ENCODE peak calls at places on chromosome 20, in five cellular contexts. One of them, this sample, is unnamed.

GRCh38 chr20:10447028-10447427 is 11.9 kb downstream of the SLX4IP start:
- DNase-seq in fibroblast of lung: peak; percentile 82
- DNase-seq in A673: peak; percentile 84
- DNase-seq in fibroblast of villous mesenchyme: peak; percentile 69
- DNase-seq in dorsolateral prefrontal cortex: no peak
- DNase-seq in this sample: peak; percentile 72

GRCh38 chr20:20780127-20780822 is 67.8 kb upstream of the RALGAPA2 start:
- DNase-seq in fibroblast of lung: no peak
- DNase-seq in A673: peak; percentile 88
- DNase-seq in fibroblast of villous mesenchyme: peak; percentile 3
- DNase-seq in dorsolateral prefrontal cortex: no peak
- DNase-seq in this sample: peak; percentile 13

GRCh38 chr20:30502670-30503069 is 754.8 kb upstream of the DEFB115 start:
- DNase-seq in fibroblast of lung: no peak
- DNase-seq in A673: no peak
- DNase-seq in fibroblast of villous mesenchyme: no peak
- DNase-seq in dorsolateral prefrontal cortex: no peak
- DNase-seq in this sample: no peak

GRCh38 chr20:59850018-59850641 is 83.3 kb downstream of the SYCP2 start:
- DNase-seq in fibroblast of lung: peak; percentile 31
- DNase-seq in A673: peak; percentile 57
- DNase-seq in fibroblast of villous mesenchyme: peak; percentile 32
- DNase-seq in dorsolateral prefrontal cortex: no peak
- DNase-seq in this sample: peak; percentile 45

GRCh38 chr20:33242319-33243100 is 6.7 kb downstream of the BPIFA1 start:
- DNase-seq in fibroblast of lung: no peak
- DNase-seq in A673: no peak
- DNase-seq in fibroblast of villous mesenchyme: no peak
- DNase-seq in dorsolateral prefrontal cortex: no peak
- DNase-seq in this sample: no peak

GRCh38 chr20:41818991-41819390 is 200.8 kb upstream of the CHD6 start:
- DNase-seq in fibroblast of lung: no peak
- DNase-seq in A673: no peak
- DNase-seq in fibroblast of villous mesenchyme: no peak
- DNase-seq in dorsolateral prefrontal cortex: no peak
- DNase-seq in this sample: no peak

GRCh38 chr20:53829706-53830521 is 236.3 kb upstream of the ZNF217 start:
- DNase-seq in fibroblast of lung: peak; percentile 12
- DNase-seq in A673: peak; percentile 98
- DNase-seq in fibroblast of villous mesenchyme: peak; percentile 74
- DNase-seq in dorsolateral prefrontal cortex: no peak
- DNase-seq in this sample: peak; percentile 81

GRCh38 chr20:36390719-36391415 is 84.7 kb downstream of the DLGAP4 start:
- DNase-seq in fibroblast of lung: no peak
- DNase-seq in A673: no peak
- DNase-seq in fibroblast of villous mesenchyme: no peak
- DNase-seq in dorsolateral prefrontal cortex: no peak
- DNase-seq in this sample: no peak

GRCh38 chr20:9480066-9480465 is 34.3 kb upstream of the LAMP5 start:
- DNase-seq in fibroblast of lung: no peak
- DNase-seq in A673: peak; percentile 67
- DNase-seq in fibroblast of villous mesenchyme: no peak
- DNase-seq in dorsolateral prefrontal cortex: no peak
- DNase-seq in this sample: no peak

GRCh38 chr20:23228912-23229311 is 121.7 kb upstream of the NXT1 start:
- DNase-seq in fibroblast of lung: peak; percentile 90
- DNase-seq in A673: no peak
- DNase-seq in fibroblast of villous mesenchyme: peak; percentile 65
- DNase-seq in dorsolateral prefrontal cortex: no peak
- DNase-seq in this sample: peak; percentile 63

GRCh38 chr20:461254-462198 is 807 bp downstream of the TBC1D20 start:
- DNase-seq in fibroblast of lung: peak; percentile 60
- DNase-seq in A673: peak; percentile 62
- DNase-seq in fibroblast of villous mesenchyme: peak; percentile 70
- DNase-seq in dorsolateral prefrontal cortex: peak; percentile 58
- DNase-seq in this sample: peak; percentile 56

GRCh38 chr20:1943267-1944002 is 48.2 kb downstream of the SIRPA start:
- DNase-seq in fibroblast of lung: no peak
- DNase-seq in A673: no peak
- DNase-seq in fibroblast of villous mesenchyme: peak; percentile 19
- DNase-seq in dorsolateral prefrontal cortex: no peak
- DNase-seq in this sample: peak; percentile 76

GRCh38 chr20:36060676-36061075 is 92.3 kb downstream of the CNBD2 start:
- DNase-seq in fibroblast of lung: no peak
- DNase-seq in A673: no peak
- DNase-seq in fibroblast of villous mesenchyme: no peak
- DNase-seq in dorsolateral prefrontal cortex: no peak
- DNase-seq in this sample: no peak

GRCh38 chr20:47727170-47727880 is 58.0 kb downstream of the SULF2 start:
- DNase-seq in fibroblast of lung: no peak
- DNase-seq in A673: no peak
- DNase-seq in fibroblast of villous mesenchyme: no peak
- DNase-seq in dorsolateral prefrontal cortex: peak; percentile 56
- DNase-seq in this sample: no peak

DNA sequence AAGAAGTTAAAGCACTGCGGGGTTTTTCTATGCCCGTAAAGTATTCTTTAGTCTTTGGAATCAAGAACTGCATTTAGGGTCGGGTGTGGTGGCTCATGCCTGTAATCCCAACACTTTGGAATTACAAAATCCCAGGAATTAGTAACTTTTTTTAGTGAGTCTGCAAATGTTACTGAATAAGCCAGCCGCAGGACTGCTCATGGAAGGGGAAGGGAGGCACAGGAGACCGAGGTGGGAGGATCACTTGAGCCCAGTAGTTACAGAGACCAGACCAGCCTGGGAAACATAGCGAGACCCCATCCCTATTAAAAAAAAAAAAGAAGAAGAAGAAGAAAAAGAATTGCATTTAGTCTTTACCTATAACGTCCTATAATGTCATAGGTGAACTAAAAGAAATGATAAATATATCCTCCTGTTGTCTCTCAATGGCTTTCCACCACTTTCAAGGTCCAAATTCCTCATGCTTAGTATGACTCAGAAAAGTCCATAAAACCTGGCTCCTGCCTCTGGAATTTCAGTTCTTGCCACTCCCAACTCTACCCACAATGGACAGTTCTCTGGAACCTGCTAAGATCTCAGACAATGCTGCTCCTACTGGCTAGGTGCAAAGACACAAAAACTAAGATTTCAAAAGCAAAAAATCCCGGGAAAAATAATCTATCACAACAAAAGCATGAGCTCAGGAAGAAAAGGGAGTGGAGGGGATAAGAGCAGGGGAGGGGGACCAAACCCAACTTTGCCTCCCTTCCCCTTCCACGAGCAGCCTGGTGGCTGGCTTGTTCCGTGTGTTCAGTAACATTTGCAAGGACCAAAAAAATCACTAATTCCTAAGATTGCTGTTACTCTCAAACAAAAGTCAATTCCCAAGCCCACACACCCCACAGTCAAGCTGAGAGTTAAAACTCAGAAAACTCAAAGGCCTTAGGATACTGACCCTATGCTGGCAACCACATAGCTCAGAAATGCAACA is 39.0 kb downstream of the B4GALT5 start:
- DNase-seq in fibroblast of lung: peak; percentile 88
- DNase-seq in A673: no peak
- DNase-seq in fibroblast of villous mesenchyme: peak; percentile 53
- DNase-seq in dorsolateral prefrontal cortex: no peak
- DNase-seq in this sample: peak; percentile 74
- H3K4me3 ChIP-seq in fibroblast of lung: no peak overlapping the region
- H3K4me3 ChIP-seq in A673: no peak overlapping the region
- H3K4me3 ChIP-seq in fibroblast of villous mesenchyme: no peak overlapping the region
- H3K4me3 ChIP-seq in dorsolateral prefrontal cortex: no peak overlapping the region
- H3K4me3 ChIP-seq in this sample: no peak overlapping the region

GRCh38 chr20:64130876-64131275 is 23.5 kb upstream of the NPBWR2 start:
- DNase-seq in fibroblast of lung: no peak
- DNase-seq in A673: no peak
- DNase-seq in fibroblast of villous mesenchyme: no peak
- DNase-seq in dorsolateral prefrontal cortex: peak; percentile 6
- DNase-seq in this sample: no peak

GRCh38 chr20:64129146-64129782 is 21.9 kb upstream of the NPBWR2 start:
- DNase-seq in fibroblast of lung: no peak
- DNase-seq in A673: no peak
- DNase-seq in fibroblast of villous mesenchyme: no peak
- DNase-seq in dorsolateral prefrontal cortex: peak; percentile 23
- DNase-seq in this sample: no peak

GRCh38 chr20:64133951-64134407 is 26.6 kb upstream of the NPBWR2 start:
- DNase-seq in fibroblast of lung: no peak
- DNase-seq in A673: peak; percentile 26
- DNase-seq in fibroblast of villous mesenchyme: no peak
- DNase-seq in dorsolateral prefrontal cortex: peak; percentile 21
- DNase-seq in this sample: no peak

GRCh38 chr20:64130271-64130670 is 22.9 kb upstream of the NPBWR2 start:
- DNase-seq in fibroblast of lung: no peak
- DNase-seq in A673: no peak
- DNase-seq in fibroblast of villous mesenchyme: no peak
- DNase-seq in dorsolateral prefrontal cortex: peak; percentile 1
- DNase-seq in this sample: no peak

GRCh38 chr20:64131406-64131805 is 24.0 kb upstream of the NPBWR2 start:
- DNase-seq in fibroblast of lung: no peak
- DNase-seq in A673: peak; percentile 60
- DNase-seq in fibroblast of villous mesenchyme: peak; percentile 3
- DNase-seq in dorsolateral prefrontal cortex: peak; percentile 41
- DNase-seq in this sample: peak; percentile 34
- TF ChIP-seq CTCF in fibroblast of lung: peak; percentile 4
- TF ChIP-seq CTCF in A673: peak; percentile 50
- TF ChIP-seq CTCF in fibroblast of villous mesenchyme: peak; percentile 32
- TF ChIP-seq CTCF in dorsolateral prefrontal cortex: no peak
- TF ChIP-seq CTCF in this sample: peak; percentile 22

GRCh38 chr20:56453347-56453746 is 15.1 kb upstream of the RTF2 start:
- DNase-seq in fibroblast of lung: no peak
- DNase-seq in A673: no peak
- DNase-seq in fibroblast of villous mesenchyme: no peak
- DNase-seq in dorsolateral prefrontal cortex: no peak
- DNase-seq in this sample: no peak
- H3K4me3 ChIP-seq in fibroblast of lung: no peak overlapping the region
- H3K4me3 ChIP-seq in A673: no peak overlapping the region
- H3K4me3 ChIP-seq in fibroblast of villous mesenchyme: no peak overlapping the region
- H3K4me3 ChIP-seq in dorsolateral prefrontal cortex: no peak overlapping the region
- H3K4me3 ChIP-seq in this sample: no peak overlapping the region

DNA sequence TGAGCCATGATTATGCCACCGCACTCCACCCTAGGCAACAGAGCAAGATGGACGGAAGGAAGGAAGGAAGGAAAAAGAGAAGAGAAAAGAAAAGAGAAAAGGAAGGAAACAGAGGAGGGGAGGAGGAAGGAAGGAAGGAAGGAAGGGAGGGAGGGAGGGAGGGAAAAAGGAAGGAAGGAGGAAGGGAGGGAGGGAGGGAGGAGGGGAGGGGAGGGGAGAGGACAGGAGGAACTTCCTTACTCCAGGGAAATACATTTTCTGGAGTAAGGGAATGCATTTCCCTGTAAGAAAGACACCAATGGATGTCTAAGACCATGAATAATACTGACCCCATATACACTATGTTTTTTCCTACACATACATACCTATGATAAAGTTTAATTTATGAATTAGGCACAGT is 93.2 kb upstream of the NFATC2 start:
- DNase-seq in fibroblast of lung: no peak
- DNase-seq in A673: peak; percentile 59
- DNase-seq in fibroblast of villous mesenchyme: no peak
- DNase-seq in dorsolateral prefrontal cortex: no peak
- DNase-seq in this sample: no peak
- TF ChIP-seq CTCF in fibroblast of lung: no peak
- TF ChIP-seq CTCF in A673: no peak
- TF ChIP-seq CTCF in fibroblast of villous mesenchyme: no peak
- TF ChIP-seq CTCF in dorsolateral prefrontal cortex: no peak
- TF ChIP-seq CTCF in this sample: no peak

GRCh38 chr20:3248993-3249347 is 10.0 kb upstream of the SLC4A11 start:
- DNase-seq in fibroblast of lung: no peak
- DNase-seq in A673: no peak
- DNase-seq in fibroblast of villous mesenchyme: no peak
- DNase-seq in dorsolateral prefrontal cortex: no peak
- DNase-seq in this sample: no peak
- H3K4me3 ChIP-seq in fibroblast of lung: no peak overlapping the region
- H3K4me3 ChIP-seq in A673: peak overlapping the region; percentile 28
- H3K4me3 ChIP-seq in fibroblast of villous mesenchyme: peak overlapping the region; percentile 42
- H3K4me3 ChIP-seq in dorsolateral prefrontal cortex: no peak overlapping the region
- H3K4me3 ChIP-seq in this sample: peak overlapping the region; percentile 13

GRCh38 chr20:58627212-58628072 is 23.6 kb upstream of the STX16 start:
- DNase-seq in fibroblast of lung: no peak
- DNase-seq in A673: no peak
- DNase-seq in fibroblast of villous mesenchyme: no peak
- DNase-seq in dorsolateral prefrontal cortex: no peak
- DNase-seq in this sample: no peak

GRCh38 chr20:58623579-58624473 is 27.3 kb upstream of the STX16 start:
- DNase-seq in fibroblast of lung: peak; percentile 98
- DNase-seq in A673: peak; percentile 78
- DNase-seq in fibroblast of villous mesenchyme: peak; percentile 95
- DNase-seq in dorsolateral prefrontal cortex: peak; percentile 89
- DNase-seq in this sample: peak; percentile 87

GRCh38 chr20:58624687-58625086 is 26.4 kb upstream of the STX16 start:
- DNase-seq in fibroblast of lung: no peak
- DNase-seq in A673: no peak
- DNase-seq in fibroblast of villous mesenchyme: no peak
- DNase-seq in dorsolateral prefrontal cortex: no peak
- DNase-seq in this sample: no peak

GRCh38 chr20:58626076-58626475 is 25.0 kb upstream of the STX16 start:
- DNase-seq in fibroblast of lung: no peak
- DNase-seq in A673: no peak
- DNase-seq in fibroblast of villous mesenchyme: no peak
- DNase-seq in dorsolateral prefrontal cortex: no peak
- DNase-seq in this sample: no peak

DNA sequence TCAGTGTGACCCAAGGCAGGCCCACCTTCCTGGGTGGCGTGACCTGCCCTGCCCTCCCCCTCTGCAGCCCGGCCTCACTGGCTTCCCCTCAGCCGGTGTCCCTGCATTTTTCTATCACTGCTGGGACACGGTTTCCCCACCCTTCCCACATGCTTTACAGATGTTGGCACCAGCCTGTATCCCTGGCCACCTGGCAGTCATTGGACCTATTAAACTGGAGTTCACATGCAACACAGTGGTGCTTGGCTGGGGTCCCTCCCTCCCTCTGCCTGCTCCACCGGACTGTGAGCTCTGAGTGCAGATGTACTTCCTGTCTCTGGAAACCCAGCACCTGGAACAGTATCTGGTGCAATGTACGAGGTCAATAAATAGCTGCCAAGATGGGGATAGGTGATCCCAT is 25.5 kb upstream of the STX16 start:
- DNase-seq in fibroblast of lung: no peak
- DNase-seq in A673: no peak
- DNase-seq in fibroblast of villous mesenchyme: no peak
- DNase-seq in dorsolateral prefrontal cortex: no peak
- DNase-seq in this sample: peak; percentile 54
- TF ChIP-seq CTCF in fibroblast of lung: no peak
- TF ChIP-seq CTCF in A673: no peak
- TF ChIP-seq CTCF in fibroblast of villous mesenchyme: no peak
- TF ChIP-seq CTCF in dorsolateral prefrontal cortex: no peak
- TF ChIP-seq CTCF in this sample: no peak